ENCODE peak calls at places on chromosomes 7 and 10, in ten cellular contexts. E, G, R, P, U, H, K, O, W and Z are unnamed samples.

GRCh38 chr10:132848951-132849545 is 63.1 kb upstream of the NKX6-2 start:
- DNase-seq in G (no peak), E (no peak), H (no peak), U (no peak), R (no peak), K (no peak), W (peak), P (no peak), O (no peak), Z (no peak)

GRCh38 chr10:34555653-34556052 is 259.4 kb downstream of the PARD3 start:
- DNase-seq in E (no peak), R (peak), K (no peak), U (no peak), G (no peak), W (no peak), O (no peak), P (peak), H (no peak), Z (no peak)

GRCh38 chr7:131013716-131014115 is 279.7 kb upstream of the KLF14 start:
- DNase-seq in K (no peak), U (no peak), H (no peak), E (no peak), R (no peak), O (no peak), W (no peak), G (no peak), P (no peak), Z (no peak)

GRCh38 chr7:43385856-43386255 is 197.1 kb upstream of the STK17A start:
- DNase-seq in K (no peak), E (peak), R (no peak), G (no peak), H (no peak), O (no peak), P (peak), U (no peak), W (no peak), Z (no peak)

GRCh38 chr10:127485153-127485857 is 63.8 kb upstream of the NPS start:
- DNase-seq in W (no peak), E (peak), G (no peak), O (no peak), H (no peak), P (peak), R (peak), K (no peak), U (no peak), Z (no peak)

GRCh38 chr7:154874409-154875113 is 128.4 kb downstream of the PAXIP1 start:
- DNase-seq in K (no peak), H (no peak), P (no peak), E (no peak), O (no peak), G (no peak), R (no peak), W (peak), U (no peak), Z (no peak)

GRCh38 chr10:6958723-6959122 is 378.6 kb upstream of the PRKCQ start:
- DNase-seq in U (no peak), E (no peak), O (no peak), P (no peak), H (no peak), W (no peak), G (no peak), K (no peak), R (no peak), Z (no peak)

GRCh38 chr7:590731-591551 is 71.3 kb upstream of the PDGFA start:
- DNase-seq in E (no peak), R (no peak), H (no peak), U (no peak), O (no peak), W (peak), G (no peak), P (peak), K (no peak), Z (no peak)

GRCh38 chr10:104330168-104331117 is 7.8 kb downstream of the ITPRIP start:
- DNase-seq in E (peak), U (no peak), G (peak), K (no peak), O (no peak), W (peak), H (no peak), P (peak), R (peak), Z (no peak)

GRCh38 chr10:69650589-69651261 is 20.7 kb downstream of the FAM241B start:
- DNase-seq in G (no peak), U (no peak), P (no peak), K (no peak), H (no peak), W (no peak), R (no peak), O (no peak), E (no peak), Z (no peak)

GRCh38 chr7:1611708-1612241 is 41.9 kb upstream of the PSMG3 start:
- DNase-seq in O (no peak), K (no peak), E (peak), R (peak), G (no peak), U (no peak), W (no peak), H (no peak), P (peak), Z (no peak)

GRCh38 chr10:59894114-59894513 is 12.2 kb downstream of the CCDC6 start:
- DNase-seq in H (peak), G (no peak), W (peak), O (peak), K (no peak), E (peak), U (no peak), P (peak), R (no peak), Z (no peak)

GRCh38 chr7:17524746-17525145 is 226.3 kb downstream of the AHR start:
- DNase-seq in W (no peak), P (peak), U (no peak), R (no peak), H (no peak), E (no peak), K (no peak), G (no peak), O (no peak), Z (no peak)

GRCh38 chr7:93622036-93622714 is 47.7 kb upstream of the CALCR start:
- DNase-seq in K (no peak), W (no peak), E (peak), R (peak), H (no peak), O (no peak), P (peak), G (peak), U (no peak), Z (no peak)

GRCh38 chr7:38273286-38273995 is at the start of gene TARP:
- DNase-seq in O (no peak), K (no peak), W (no peak), R (no peak), U (no peak), E (no peak), P (no peak), G (no peak), H (no peak), Z (no peak)

GRCh38 chr7:54859066-54859465 is 100.1 kb upstream of the SEC61G start:
- DNase-seq in H (no peak), O (no peak), E (no peak), K (no peak), G (no peak), P (no peak), W (no peak), U (no peak), R (no peak), Z (no peak)

GRCh38 chr7:82428186-82428961 is 15.2 kb downstream of the CACNA2D1 start:
- DNase-seq in R (no peak), K (no peak), U (no peak), P (peak), E (no peak), W (no peak), H (no peak), G (no peak), O (no peak), Z (no peak)

GRCh38 chr7:26091933-26092332 is 60.1 kb upstream of the NFE2L3 start:
- DNase-seq in W (no peak), H (no peak), R (peak), P (peak), K (no peak), U (no peak), G (no peak), O (no peak), E (peak), Z (no peak)

GRCh38 chr10:74213571-74214162 is 62.6 kb downstream of the ADK start:
- DNase-seq in H (no peak), R (peak), K (peak), W (no peak), P (peak), O (peak), E (peak), G (peak), U (no peak), Z (peak)

GRCh38 chr7:55439627-55440026 is 74.5 kb downstream of the LANCL2 start:
- DNase-seq in P (peak), K (no peak), R (no peak), H (no peak), G (no peak), U (no peak), W (no peak), E (no peak), O (no peak), Z (no peak)

GRCh38 chr7:107857541-107857912 is 33.5 kb upstream of the DLD start:
- DNase-seq in W (no peak), G (peak), R (no peak), P (peak), H (no peak), O (no peak), E (peak), U (no peak), K (no peak), Z (no peak)

DNA sequence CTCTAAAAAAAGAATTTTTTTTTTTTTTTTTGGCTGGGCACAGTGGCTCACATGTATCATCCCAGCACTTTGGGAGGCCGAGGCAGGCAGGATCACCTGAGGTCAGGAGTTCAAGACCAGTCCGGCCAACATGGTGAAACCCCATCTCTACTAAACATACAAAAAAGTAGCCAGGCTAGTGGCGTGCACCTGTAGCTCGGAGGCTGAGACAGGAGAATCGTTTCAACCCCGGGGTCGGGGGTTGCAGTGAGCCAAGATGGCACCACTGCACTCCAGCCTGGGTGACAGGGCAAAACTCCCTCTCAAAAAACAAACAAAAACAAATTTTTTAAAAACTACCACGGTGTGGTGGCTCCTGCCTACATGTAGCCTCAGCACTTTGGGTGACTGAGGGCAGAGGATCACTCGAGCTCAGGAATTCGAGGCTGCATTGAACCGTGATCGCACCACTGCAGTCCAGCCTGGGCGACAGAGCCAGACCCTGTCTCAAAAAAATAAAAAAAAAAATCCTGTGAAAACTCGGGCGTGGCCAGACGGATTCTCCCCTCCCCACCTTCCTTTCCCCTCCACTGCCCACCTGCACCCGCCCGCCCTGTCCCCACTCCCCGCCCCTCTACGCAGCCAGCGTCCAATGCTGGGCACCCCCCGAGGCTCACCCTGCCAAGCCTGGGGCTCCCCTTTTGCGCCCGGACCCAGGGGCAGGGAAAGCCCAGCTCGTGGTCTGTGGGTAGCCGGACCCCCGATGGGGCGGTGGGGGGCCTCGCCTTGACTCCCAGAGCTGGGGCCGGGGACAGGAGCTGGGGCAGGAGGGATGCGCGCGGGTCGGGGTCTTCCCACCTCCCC is 678 bp upstream of the ORAI2 start:
- DNase-seq in W (no peak), U (no peak), R (no peak), O (no peak), E (no peak), G (no peak), K (no peak), H (no peak), P (no peak), Z (peak)
- H3K27ac ChIP-seq in W (no peak), U (peak), R (peak), O (peak), E (peak), G (no peak), K (peak), H (peak), P (peak), Z (peak)

GRCh38 chr7:128530855-128531104 is 54.2 kb downstream of the METTL2B start:
- DNase-seq in U (no peak), W (no peak), K (no peak), P (no peak), E (no peak), O (no peak), R (no peak), G (no peak), H (no peak), Z (no peak)
- H3K27ac ChIP-seq in U (no peak), W (peak), K (peak), P (peak), E (peak), O (peak), R (peak), G (peak), H (peak), Z (peak)

GRCh38 chr10:61992059-61992460 is 90.6 kb downstream of the ARID5B start:
- DNase-seq in G (no peak), W (peak), H (no peak), U (no peak), O (peak), E (no peak), K (no peak), P (peak), R (no peak), Z (peak)

GRCh38 chr10:61994404-61995031 is 93.0 kb downstream of the ARID5B start:
- DNase-seq in H (no peak), W (no peak), K (no peak), P (no peak), U (no peak), O (peak), E (no peak), R (no peak), G (no peak), Z (no peak)

GRCh38 chr10:61995093-61995492 is 93.6 kb downstream of the ARID5B start:
- DNase-seq in U (no peak), O (no peak), P (no peak), E (no peak), W (no peak), H (no peak), R (no peak), G (no peak), K (no peak), Z (no peak)

GRCh38 chr10:61993676-61994401 is 92.3 kb downstream of the ARID5B start:
- DNase-seq in H (no peak), R (no peak), P (peak), O (no peak), W (no peak), U (no peak), G (no peak), K (peak), E (no peak), Z (no peak)

GRCh38 chr10:61992683-61993629 is 91.5 kb downstream of the ARID5B start:
- DNase-seq in R (peak), E (peak), H (peak), G (no peak), U (no peak), W (peak), O (peak), P (peak), K (peak), Z (peak)
- H3K27ac ChIP-seq in R (no peak), E (no peak), H (peak), G (no peak), U (peak), W (peak), O (peak), P (peak), K (peak), Z (peak)

DNA sequence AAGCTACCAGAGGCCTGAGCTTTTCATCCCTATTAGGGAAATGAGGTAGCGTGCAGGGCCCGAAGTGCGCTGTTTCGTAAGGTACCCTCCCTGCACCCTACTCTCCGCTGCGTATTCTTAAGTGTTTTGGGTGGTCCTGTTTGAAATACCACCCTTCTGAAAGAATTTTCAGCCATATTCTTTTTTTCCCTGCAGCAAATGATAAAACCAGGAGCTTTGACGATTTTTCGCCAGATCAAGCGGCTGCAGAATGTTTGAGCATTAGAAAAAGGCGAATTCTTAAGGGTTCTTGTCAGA is 1.2 kb downstream of the RSBN1L start:
- DNase-seq in P (no peak), O (no peak), R (no peak), H (peak), W (peak), U (no peak), K (peak), E (no peak), G (no peak), Z (no peak)
- H3K27ac ChIP-seq in P (peak), O (peak), R (peak), H (peak), W (no peak), U (peak), K (peak), E (peak), G (peak), Z (peak)

DNA sequence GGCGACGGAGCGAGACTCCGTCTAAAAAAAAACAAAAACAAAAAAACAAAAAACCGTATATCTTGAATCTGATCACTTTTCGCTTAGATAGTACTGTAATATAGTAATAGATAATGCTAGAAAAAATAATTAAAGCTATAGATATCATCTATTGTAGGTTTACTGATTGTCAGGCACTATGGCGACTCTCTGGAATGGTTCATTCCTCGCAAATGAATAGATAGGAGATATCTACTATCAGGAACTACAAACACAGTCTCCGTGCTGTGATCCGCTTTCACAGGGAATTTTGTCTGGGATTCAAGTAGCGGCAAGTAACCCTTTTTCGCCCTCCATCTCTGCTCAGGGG is 342 bp upstream of the MEIG1 start:
- DNase-seq in K (no peak), H (no peak), E (no peak), O (no peak), P (no peak), U (no peak), W (no peak), R (no peak), G (no peak), Z (no peak)
- H3K27ac ChIP-seq in K (peak), H (peak), E (peak), O (peak), P (peak), U (peak), W (peak), R (peak), G (peak), Z (peak)

GRCh38 chr7:33643497-33643896 is 261.8 kb upstream of the BMPER start:
- DNase-seq in O (no peak), P (no peak), W (no peak), G (no peak), H (no peak), U (no peak), K (no peak), E (no peak), R (no peak), Z (no peak)
- H3K27ac ChIP-seq in O (no peak), P (no peak), W (no peak), G (no peak), H (no peak), U (no peak), K (no peak), E (no peak), R (no peak), Z (no peak)

GRCh38 chr10:27038168-27038567 is 62.1 kb downstream of the ANKRD26 start:
- DNase-seq in U (no peak), O (no peak), G (no peak), H (no peak), K (no peak), P (no peak), W (no peak), R (no peak), E (no peak), Z (no peak)

DNA sequence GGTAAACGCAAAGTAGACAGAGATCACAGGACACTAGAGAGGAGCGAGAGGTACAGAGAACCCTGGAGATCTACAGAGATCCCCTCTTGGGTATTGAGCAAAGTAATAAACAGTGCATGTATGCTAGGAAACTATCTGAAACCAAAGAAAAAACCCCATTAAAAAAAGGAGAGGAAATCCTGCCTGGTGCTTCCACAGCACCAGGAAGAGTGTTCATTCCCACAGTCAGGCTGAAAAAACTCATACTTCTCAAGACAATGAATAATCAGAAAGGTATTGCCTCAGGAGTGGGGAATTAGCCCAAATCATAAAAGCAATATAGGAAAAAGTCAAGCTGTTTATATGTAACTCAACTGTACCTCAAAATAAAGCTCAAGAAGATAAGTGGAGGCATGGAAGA is 59.1 kb downstream of the ANKRD26 start:
- DNase-seq in K (no peak), O (no peak), W (no peak), G (no peak), H (no peak), E (no peak), R (no peak), P (peak), U (no peak), Z (no peak)
- H3K27ac ChIP-seq in K (no peak), O (no peak), W (no peak), G (no peak), H (no peak), E (no peak), R (no peak), P (no peak), U (no peak), Z (no peak)

DNA sequence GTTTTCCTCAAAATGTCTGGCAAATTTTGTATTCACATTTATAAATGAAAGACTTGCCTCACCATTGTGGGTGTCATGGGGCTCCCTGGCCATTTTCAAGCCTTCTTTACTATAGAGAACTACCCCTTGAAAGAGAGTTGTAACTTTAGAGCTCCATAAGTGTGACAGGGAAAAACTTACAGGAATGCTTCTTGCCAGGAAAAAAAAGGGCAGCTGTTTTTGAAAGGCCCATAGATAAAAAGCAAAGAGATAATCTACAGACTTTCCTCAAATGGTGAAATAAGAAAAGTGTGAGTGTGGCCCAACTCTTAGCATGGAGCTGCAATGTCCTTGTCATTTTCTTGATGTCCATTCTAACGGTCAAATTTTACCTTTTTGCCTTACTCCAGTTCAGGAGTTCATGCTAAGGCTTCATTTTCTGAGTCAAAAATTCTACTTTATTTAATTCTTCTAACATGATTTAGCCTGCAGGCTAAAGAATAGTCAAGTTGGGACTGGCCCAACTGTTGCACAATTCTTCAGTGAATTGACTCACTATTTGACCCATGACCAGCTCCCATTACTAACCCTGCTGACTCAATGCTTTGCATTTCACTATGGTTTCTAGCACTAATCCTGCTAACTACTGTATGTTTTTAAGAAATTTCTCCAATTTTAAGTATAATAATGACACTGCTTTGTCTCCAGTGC is 41.2 kb upstream of the SGCE start:
- DNase-seq in K (no peak), P (peak), R (peak), G (peak), E (peak), U (peak), O (peak), H (peak), W (peak), Z (no peak)
- H3K27ac ChIP-seq in K (no peak), P (peak), R (peak), G (peak), E (no peak), U (no peak), O (no peak), H (no peak), W (no peak), Z (no peak)

GRCh38 chr10:71266147-71266917 is 52.7 kb upstream of the SLC29A3 start:
- DNase-seq in O (no peak), G (peak), R (peak), E (peak), K (no peak), W (no peak), H (peak), P (peak), U (no peak), Z (no peak)
- H3K27ac ChIP-seq in O (no peak), G (no peak), R (peak), E (peak), K (no peak), W (no peak), H (no peak), P (peak), U (peak), Z (no peak)